ENCODE peak calls at places on chromosomes 12 and 14, in four cellular contexts. C is HepG2, H is SK-N-SH, L is K562. I is an unnamed sample.

GRCh38 chr12:55839345-55840140 is 3.2 kb downstream of the MMP19 start:
- DNase-seq in C (no peak), H (no peak), L (peak), I (no peak)

GRCh38 chr14:72513994-72514659 is 379.8 kb downstream of the DPF3 start:
- DNase-seq in L (peak), C (peak), H (peak), I (peak)

GRCh38 chr12:7705846-7706245 is 5.4 kb upstream of the DPPA3 start:
- DNase-seq in L (no peak), C (no peak), H (no peak), I (no peak)

GRCh38 chr12:69509308-69509736 is 39.1 kb downstream of the FRS2 start:
- DNase-seq in H (peak), L (no peak), C (no peak), I (no peak)

GRCh38 chr12:58425481-58426392 is 484.4 kb downstream of the ATP23 start:
- DNase-seq in C (peak), H (no peak), L (no peak), I (peak)

GRCh38 chr14:90583916-90584605 is 187.2 kb downstream of the CALM1 start:
- DNase-seq in H (no peak), C (no peak), L (no peak), I (no peak)

GRCh38 chr14:32078030-32078793 is 1.1 kb downstream of the ARHGAP5 start:
- DNase-seq in C (peak), L (peak), H (peak), I (no peak)

GRCh38 chr14:90777830-90778467 is 38.3 kb downstream of the TTC7B start:
- DNase-seq in L (no peak), C (no peak), H (no peak), I (no peak)

GRCh38 chr14:25756880-25757279 is 706.9 kb upstream of the STXBP6 start:
- DNase-seq in H (no peak), C (no peak), L (no peak), I (no peak)

GRCh38 chr12:52569726-52570125 is 3.9 kb downstream of the KRT74 start:
- DNase-seq in H (no peak), C (no peak), L (no peak), I (no peak)

GRCh38 chr14:24051789-24052655 is at the start of gene CARMIL3:
- DNase-seq in L (peak), C (peak), H (peak), I (no peak)

GRCh38 chr12:31370645-31371620 is 45.0 kb upstream of the SINHCAF start:
- DNase-seq in C (peak), L (no peak), H (no peak), I (no peak)

GRCh38 chr12:503111-503761 is 43.5 kb downstream of the B4GALNT3 start:
- DNase-seq in C (no peak), H (no peak), L (no peak), I (peak)

GRCh38 chr12:130830246-130830551 is 8.9 kb downstream of the STX2 start:
- DNase-seq in H (no peak), L (peak), C (no peak), I (no peak)

GRCh38 chr12:49304161-49304560 is 9.2 kb downstream of the PRPH start:
- DNase-seq in C (no peak), H (peak), L (no peak), I (no peak)

GRCh38 chr12:40188558-40189320 is 36.1 kb upstream of the LRRK2 start:
- DNase-seq in L (no peak), H (no peak), C (no peak), I (no peak)

GRCh38 chr14:50598765-50599164 is 38.8 kb downstream of the ATL1 start:
- DNase-seq in C (no peak), L (no peak), H (no peak), I (no peak)

GRCh38 chr14:50601405-50601804 is 41.5 kb downstream of the ATL1 start:
- DNase-seq in L (no peak), H (no peak), C (no peak), I (no peak)

GRCh38 chr14:50600849-50601248 is 40.9 kb downstream of the ATL1 start:
- DNase-seq in H (no peak), L (no peak), C (peak), I (no peak)

GRCh38 chr14:50602035-50602434 is 42.1 kb downstream of the ATL1 start:
- DNase-seq in C (no peak), H (no peak), L (no peak), I (no peak)

DNA sequence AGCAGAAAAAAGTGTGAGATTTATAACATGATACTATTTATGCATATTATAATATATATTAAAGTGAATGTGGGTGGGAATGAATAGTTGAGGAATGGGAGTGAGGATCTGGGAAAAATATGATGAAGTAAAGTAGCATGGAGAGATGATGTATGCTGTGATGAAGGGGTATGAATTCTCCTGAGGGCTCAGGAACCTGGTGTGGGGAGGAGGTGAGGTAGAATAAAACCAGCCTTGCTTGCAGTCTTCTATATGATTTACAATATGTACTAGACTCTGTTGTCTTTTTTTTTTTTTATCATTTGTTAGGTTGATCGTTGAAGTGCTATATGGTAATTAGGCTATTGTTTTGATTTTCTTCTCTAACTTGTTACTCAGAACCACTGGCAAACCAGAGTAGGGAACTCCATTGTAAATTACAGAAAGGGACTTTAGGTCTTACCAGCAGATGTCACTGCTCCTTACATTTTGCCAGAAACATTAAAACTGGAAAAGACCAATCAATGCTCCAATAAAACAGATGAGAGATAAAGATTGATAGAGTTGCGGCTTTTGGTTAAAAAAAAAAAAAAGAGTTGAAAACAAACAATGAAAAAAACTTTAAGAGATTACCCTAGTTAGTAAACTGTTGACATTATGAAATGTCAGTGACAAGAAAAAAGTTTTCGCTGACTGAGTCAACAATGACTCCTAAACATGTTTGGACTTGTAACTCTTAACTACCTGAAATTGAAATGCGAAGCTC is 39.9 kb downstream of the ATL1 start:
- DNase-seq in C (peak), H (peak), L (no peak), I (peak)
- TF ChIP-seq ELF1 in C (no peak), H (no peak), L (no peak), I (no peak)

DNA sequence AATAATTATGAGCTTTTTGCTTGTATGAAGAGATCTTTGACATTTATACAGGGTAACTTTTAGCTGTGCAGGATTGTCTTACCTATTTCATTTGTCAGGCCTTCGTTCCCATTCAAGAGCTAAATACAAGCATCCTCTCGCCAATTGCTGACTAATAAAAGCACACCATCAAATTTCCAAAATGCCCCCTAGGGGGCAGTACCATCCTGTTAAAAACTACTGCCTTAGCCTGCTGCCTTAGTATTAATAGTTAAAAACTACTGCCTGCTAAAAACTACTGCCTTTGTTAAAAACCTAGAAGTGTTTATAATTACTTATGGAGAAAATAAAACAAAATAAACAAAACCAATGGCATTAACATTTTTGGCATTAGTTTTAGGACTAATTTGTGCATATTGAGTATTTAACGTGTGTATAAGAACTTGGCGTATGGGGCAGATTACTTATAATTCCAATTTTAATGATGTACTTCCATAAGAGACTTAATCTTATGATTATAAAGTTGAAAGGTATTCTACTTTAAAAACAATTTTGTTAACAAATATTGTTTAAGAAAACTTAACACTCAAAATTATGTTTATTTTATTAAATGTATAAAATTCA is 3.0 kb upstream of the IFI27L2 start:
- DNase-seq in C (peak), L (peak), H (peak), I (peak)
- TF ChIP-seq ELF1 in C (no peak), L (no peak), H (no peak), I (no peak)

DNA sequence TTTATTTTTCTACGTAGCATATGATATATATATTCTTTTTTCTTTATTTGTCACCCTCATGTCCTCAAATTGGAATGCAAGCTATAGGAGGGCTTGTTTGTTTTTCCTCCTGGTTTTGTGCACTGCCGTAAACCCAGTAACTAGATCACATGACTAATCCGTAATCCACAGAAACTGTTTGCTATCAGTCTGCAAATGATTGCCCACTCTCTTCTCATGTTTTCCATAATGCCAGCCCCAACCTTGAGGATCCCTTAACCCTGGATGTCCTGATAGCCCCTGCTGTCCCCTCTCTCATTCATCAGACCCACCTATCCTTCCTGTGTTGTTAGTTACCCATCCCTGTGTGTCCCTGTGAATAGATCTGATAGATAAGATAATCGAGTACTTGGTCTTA is 94.0 kb downstream of the TSPAN9 start:
- DNase-seq in C (peak), L (no peak), H (no peak), I (no peak)
- TF ChIP-seq ELF1 in C (no peak), L (no peak), H (no peak), I (no peak)

DNA sequence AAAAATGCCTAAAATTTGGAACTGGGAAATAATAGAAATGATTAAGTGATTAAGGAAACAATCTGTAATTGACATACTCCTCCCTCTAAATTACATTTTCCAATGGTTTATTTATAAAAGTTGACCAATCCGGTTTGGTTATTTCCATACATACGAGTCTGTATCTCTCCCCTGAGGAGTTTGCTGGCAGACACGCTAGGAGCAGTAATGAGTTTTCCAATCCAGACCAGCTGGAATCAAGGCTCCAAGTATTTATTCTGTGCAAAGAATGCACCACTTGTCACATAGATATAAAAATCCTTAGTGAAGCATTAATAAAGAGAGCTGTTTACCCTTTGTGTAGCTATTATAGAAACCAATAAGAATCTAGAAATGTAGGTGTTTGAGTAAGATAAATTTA is 134.6 kb upstream of the FRMD6 start:
- DNase-seq in C (no peak), L (no peak), H (no peak), I (no peak)
- TF ChIP-seq ELF1 in C (no peak), L (no peak), H (no peak), I (no peak)

GRCh38 chr14:85534435-85534834 is 4.5 kb downstream of the FLRT2 start:
- DNase-seq in C (no peak), L (no peak), H (no peak), I (no peak)
- TF ChIP-seq ELF1 in C (no peak), L (no peak), H (no peak), I (no peak)

GRCh38 chr14:99136047-99136400 is 136.0 kb downstream of the BCL11B start:
- DNase-seq in H (no peak), C (no peak), L (no peak), I (no peak)
- TF ChIP-seq ELF1 in H (no peak), C (no peak), L (no peak), I (no peak)

DNA sequence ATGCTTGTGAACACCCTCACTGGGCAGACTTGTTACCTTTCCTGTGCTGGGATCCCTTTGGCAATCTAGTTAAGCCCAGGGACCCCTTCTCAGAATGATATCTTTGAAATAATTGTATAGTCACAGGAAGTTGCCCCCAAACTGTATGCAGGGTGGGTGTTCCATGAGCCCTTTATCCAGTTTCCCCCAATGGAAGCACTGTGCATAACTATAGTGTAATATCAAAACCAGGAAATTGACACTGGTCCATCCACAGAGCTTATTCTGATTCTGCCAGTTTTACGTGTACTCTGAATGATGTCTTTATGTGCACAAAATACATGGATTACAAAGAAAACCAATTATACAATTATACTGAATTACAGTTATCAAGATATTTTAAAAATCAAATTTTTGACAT is 24.2 kb downstream of the NGB start:
- DNase-seq in L (no peak), H (no peak), C (no peak), I (no peak)
- TF ChIP-seq ELF1 in L (no peak), H (no peak), C (no peak), I (no peak)

GRCh38 chr12:92557422-92557724 is 145.4 kb upstream of the PLEKHG7 start:
- DNase-seq in L (no peak), C (no peak), H (no peak), I (no peak)

GRCh38 chr12:92556622-92557421 is 146.0 kb upstream of the PLEKHG7 start:
- DNase-seq in H (no peak), L (no peak), C (no peak), I (no peak)

GRCh38 chr12:92560713-92561542 is 141.9 kb upstream of the PLEKHG7 start:
- DNase-seq in H (no peak), C (no peak), L (no peak), I (no peak)

GRCh38 chr12:92558241-92558773 is 144.5 kb upstream of the PLEKHG7 start:
- DNase-seq in C (no peak), L (no peak), H (no peak), I (no peak)

DNA sequence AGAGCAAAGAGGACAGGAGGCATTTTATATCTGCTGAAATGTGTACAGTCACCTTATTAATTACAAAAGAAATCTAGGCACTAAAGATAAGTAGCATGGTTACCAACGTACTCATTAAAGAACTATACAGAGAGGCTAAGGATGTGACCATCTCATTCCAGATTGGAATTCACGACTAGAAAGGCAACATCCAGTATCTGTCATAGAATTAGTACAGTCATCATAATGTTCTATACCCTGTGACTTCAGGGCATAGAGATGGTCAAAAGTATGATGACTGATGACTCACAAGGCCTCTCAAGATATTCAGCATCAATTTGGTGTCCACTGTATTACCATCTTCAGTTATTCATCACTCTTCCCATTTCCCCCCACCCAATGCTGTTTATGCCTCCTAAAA is 144.0 kb upstream of the PLEKHG7 start:
- DNase-seq in L (no peak), C (no peak), H (no peak), I (no peak)
- TF ChIP-seq ELF1 in L (no peak), C (no peak), H (no peak), I (no peak)

DNA sequence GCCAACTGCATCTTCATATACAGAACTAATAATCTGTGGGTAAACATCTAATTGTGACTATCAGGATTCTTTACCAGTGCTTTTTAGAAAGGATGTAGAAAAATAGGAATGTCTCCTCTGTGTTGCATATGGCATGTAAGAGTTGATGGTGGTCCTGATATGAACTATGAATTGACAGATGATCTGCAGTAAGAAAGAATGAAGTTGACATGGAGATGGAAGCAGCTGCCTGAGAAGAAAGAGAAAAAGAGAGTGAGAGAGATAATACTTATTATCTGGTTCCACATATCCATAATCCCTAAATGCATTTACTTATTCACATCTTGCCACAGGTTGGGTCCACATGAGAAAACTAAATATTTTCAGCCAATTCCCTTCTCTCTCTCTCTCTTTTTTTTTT is 1022.9 kb downstream of the SLC6A15 start:
- DNase-seq in H (no peak), L (no peak), C (no peak), I (no peak)
- TF ChIP-seq ELF1 in H (no peak), L (no peak), C (no peak), I (no peak)

GRCh38 chr12:102095677-102096263 is 24.1 kb downstream of the NUP37 start:
- DNase-seq in C (peak), L (no peak), H (peak), I (no peak)
- TF ChIP-seq ELF1 in C (no peak), L (no peak), H (no peak), I (no peak)

I was measured in HCT116.